ENCODE peak calls at places on chromosomes 4 and X, in five cellular contexts. I, M, Y, A and E are unnamed samples.

GRCh38 chr4:46698891-46699290 is 210.2 kb downstream of the COX7B2 start:
- DNase-seq in Y (no peak), I (no peak), A (no peak), M (no peak), E (no peak)

GRCh38 chrX:24796204-24796603 is 102.5 kb downstream of the POLA1 start:
- DNase-seq in Y (no peak), A (no peak), M (no peak), I (no peak), E (no peak)

GRCh38 chr4:168755643-168756482 is 254.2 kb downstream of the CBR4 start:
- DNase-seq in I (no peak), Y (no peak), M (no peak), A (no peak), E (no peak)

GRCh38 chr4:189096717-189097116 is 844.0 kb upstream of the FRG1 start:
- DNase-seq in Y (peak; percentile 73), I (no peak), M (no peak), A (peak; percentile 3), E (no peak)

GRCh38 chrX:54193085-54193484 is 10.0 kb upstream of the FAM120C start:
- DNase-seq in M (no peak), I (no peak), A (no peak), Y (no peak), E (no peak)

GRCh38 chrX:140505421-140506337 is 810 bp upstream of the SOX3 start:
- DNase-seq in Y (peak; percentile 81), I (no peak), M (no peak), A (no peak), E (no peak)

GRCh38 chr4:44256414-44256813 is 192.2 kb downstream of the KCTD8 start:
- DNase-seq in M (no peak), A (no peak), I (peak; percentile 9), Y (no peak), E (no peak)

GRCh38 chr4:177118596-177118995 is 191.1 kb upstream of the NEIL3 start:
- DNase-seq in Y (no peak), M (no peak), I (no peak), A (no peak), E (no peak)

GRCh38 chr4:155249036-155249566 is 40.7 kb downstream of the NPY2R start:
- DNase-seq in Y (no peak), I (no peak), M (no peak), A (no peak), E (no peak)

GRCh38 chrX:20361890-20362262 is 95.2 kb upstream of the RPS6KA3 start:
- DNase-seq in A (peak; percentile 52), M (no peak), I (no peak), Y (peak; percentile 52), E (no peak)

GRCh38 chrX:874061-874460 is 243.5 kb downstream of the SHOX start:
- DNase-seq in I (no peak), Y (peak; percentile 7), M (no peak), A (no peak), E (no peak)

GRCh38 chrX:151702021-151702714 is 6.9 kb downstream of the PRRG3 start:
- DNase-seq in A (no peak), Y (no peak), M (no peak), I (no peak), E (no peak)

GRCh38 chrX:154010330-154011087 is 9.2 kb downstream of the IRAK1 start:
- DNase-seq in I (no peak), Y (no peak), M (no peak), A (no peak), E (no peak)

GRCh38 chr4:16196482-16197393 is 29.5 kb downstream of the TAPT1 start:
- DNase-seq in I (no peak), A (peak; percentile 8), Y (peak; percentile 49), M (no peak), E (no peak)

GRCh38 chr4:8912089-8912455 is 40.4 kb upstream of the HMX1 start:
- DNase-seq in M (peak; percentile 33), Y (no peak), A (no peak), I (no peak), E (peak; percentile 80)

GRCh38 chr4:19095491-19096046 is 1074.0 kb upstream of the LCORL start:
- DNase-seq in M (no peak), I (no peak), Y (no peak), A (no peak), E (no peak)

GRCh38 chr4:108007984-108008383 is 18.3 kb downstream of the HADH start:
- DNase-seq in Y (no peak), M (no peak), A (no peak), I (no peak), E (no peak)

GRCh38 chr4:54082168-54082567 is 17.8 kb upstream of the CHIC2 start:
- DNase-seq in Y (no peak), A (peak; percentile 66), M (no peak), I (no peak), E (peak; percentile 92)

GRCh38 chr4:33722800-33723511 is 2521.4 kb downstream of the ARAP2 start:
- DNase-seq in I (no peak), M (no peak), Y (no peak), A (no peak), E (no peak)

GRCh38 chr4:144174401-144175067 is 34.0 kb upstream of the GYPA start:
- DNase-seq in Y (no peak), A (peak; percentile 1), M (no peak), I (no peak), E (no peak)

DNA sequence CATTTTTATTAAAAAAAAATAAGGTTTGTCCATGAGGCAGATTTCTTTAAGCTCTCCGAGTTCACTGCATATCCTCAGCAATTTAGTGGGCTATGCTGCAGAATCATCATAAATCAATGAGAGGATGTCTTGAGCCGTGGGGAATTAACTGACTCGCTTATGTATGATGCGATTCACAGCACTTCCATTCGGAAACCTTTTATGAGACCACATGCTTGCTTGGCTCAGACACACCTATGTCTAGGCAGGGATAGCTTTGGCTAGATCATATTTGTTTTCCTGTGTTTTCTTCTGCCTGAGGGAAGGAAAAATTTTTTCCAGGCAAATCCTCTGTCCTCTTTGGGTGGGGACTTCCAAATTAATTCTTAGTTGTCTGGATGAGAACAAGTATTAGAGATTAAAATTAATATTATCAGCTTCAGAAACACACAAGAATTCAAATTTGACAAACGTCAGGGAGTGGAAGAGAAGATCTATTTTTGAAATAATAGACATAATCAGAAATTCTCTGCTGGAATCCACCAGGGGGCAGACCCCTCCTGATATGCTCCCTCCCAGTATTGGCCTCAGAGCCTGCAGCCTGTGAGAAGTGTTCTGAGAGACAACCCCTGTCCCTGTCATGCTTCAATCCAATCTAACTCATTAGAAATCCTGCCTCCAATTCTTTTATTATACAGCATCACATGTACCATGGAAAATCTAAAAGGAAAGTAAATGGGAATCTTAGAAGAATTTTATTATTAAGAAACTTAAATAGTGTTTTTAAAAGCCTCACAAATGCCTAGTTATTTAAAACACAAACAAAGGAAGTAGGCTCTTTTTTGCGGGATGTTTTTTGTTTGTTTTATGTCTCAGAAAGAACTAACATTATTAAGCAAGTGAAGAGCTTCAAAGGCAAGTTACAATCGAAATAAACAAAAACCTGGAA is 345.1 kb upstream of the TACR3 start:
- DNase-seq in I (peak; percentile 3), Y (peak; percentile 81), A (peak; percentile 5), M (no peak), E (no peak)
- TF ChIP-seq CTCF in I (peak; percentile 59), Y (peak; percentile 92), A (peak; percentile 48), M (peak; percentile 20), E (peak; percentile 57)

GRCh38 chrX:91414710-91415109 is 19.9 kb upstream of the PABPC5 start:
- DNase-seq in A (no peak), Y (peak; percentile 63), M (no peak), I (no peak), E (no peak)
- TF ChIP-seq CTCF in A (no peak), Y (peak; percentile 90), M (peak; percentile 21), I (peak; percentile 41), E (peak; percentile 60)

DNA sequence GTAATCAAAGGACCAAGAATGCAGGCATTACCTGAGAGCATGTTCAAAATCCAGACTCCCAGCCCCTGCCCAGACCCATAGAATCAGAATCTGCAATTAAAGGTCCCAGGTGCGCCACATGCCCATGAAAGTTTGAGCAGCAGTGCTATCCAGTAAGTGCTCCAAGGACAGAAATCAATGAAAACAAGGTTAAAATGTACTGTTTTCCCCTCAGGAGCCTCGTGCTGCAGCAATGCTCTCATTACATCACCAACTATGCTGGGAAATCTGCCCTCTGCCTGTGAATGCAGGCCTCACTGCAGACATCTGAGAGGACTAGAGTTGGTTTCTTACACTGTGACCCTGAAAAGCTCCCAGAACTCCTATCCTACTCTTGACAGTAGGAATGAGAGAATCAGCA is 21.1 kb downstream of the ANXA5 start:
- DNase-seq in Y (peak; percentile 48), A (no peak), I (no peak), M (no peak), E (no peak)
- TF ChIP-seq CTCF in Y (peak; percentile 60), A (no peak), I (peak; percentile 9), M (no peak), E (peak; percentile 18)

GRCh38 chr4:162644346-162644745 is 480.5 kb upstream of the FSTL5 start:
- DNase-seq in M (no peak), Y (no peak), A (no peak), I (no peak), E (no peak)

GRCh38 chr4:162650166-162650565 is 486.4 kb upstream of the FSTL5 start:
- DNase-seq in I (no peak), A (no peak), Y (no peak), M (no peak), E (no peak)

GRCh38 chr4:162640152-162640551 is 476.4 kb upstream of the FSTL5 start:
- DNase-seq in A (no peak), M (no peak), Y (no peak), I (no peak), E (no peak)

DNA sequence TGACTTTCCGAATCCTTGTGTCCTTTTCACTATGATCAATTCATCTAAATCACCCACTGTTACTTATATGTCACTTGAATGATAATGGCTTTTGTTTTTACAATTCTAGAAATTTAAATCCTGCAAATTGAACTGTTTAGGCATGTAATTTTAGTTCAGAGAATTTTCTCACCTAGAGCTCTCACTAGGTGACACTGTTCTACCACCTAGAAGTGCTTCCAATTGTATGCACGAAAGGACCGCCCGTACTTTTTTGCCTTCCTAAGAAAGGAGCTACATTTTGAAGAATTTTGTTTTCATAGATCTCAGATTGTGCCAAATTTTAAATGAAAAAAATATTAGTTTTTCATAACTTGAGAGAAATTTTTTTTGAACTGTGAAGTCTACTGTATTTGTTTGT is 481.6 kb upstream of the FSTL5 start:
- DNase-seq in Y (no peak), I (no peak), A (no peak), M (no peak), E (no peak)
- TF ChIP-seq CTCF in Y (peak; percentile 75), I (peak; percentile 60), A (peak; percentile 53), M (no peak), E (peak; percentile 60)

GRCh38 chrX:106862972-106863688 is 40.0 kb downstream of the RIPPLY1 start:
- DNase-seq in M (no peak), Y (peak; percentile 85), I (peak; percentile 15), A (peak; percentile 9), E (no peak)
- TF ChIP-seq CTCF in M (no peak), Y (peak; percentile 75), I (peak; percentile 53), A (peak; percentile 41), E (peak; percentile 22)